ENCODE peak calls at places on chromosomes 4 and X, in six cellular contexts. Z, I, R, L, T and P are unnamed samples.

GRCh38 chr4:13527192-13527982 is 16.9 kb downstream of the NKX3-2 start:
- DNase-seq in Z (no peak), I (peak), R (no peak), L (no peak), T (no peak), P (no peak)

GRCh38 chr4:52234539-52235174 is 183.6 kb downstream of the SPATA18 start:
- DNase-seq in Z (peak), I (no peak), R (no peak), L (no peak), T (peak), P (peak)

GRCh38 chrX:102659790-102660757 is 8.8 kb downstream of the GPRASP1 start:
- DNase-seq in Z (no peak), I (peak), R (peak), L (peak), T (no peak), P (peak)

GRCh38 chr4:2412534-2412884 is 5.9 kb downstream of the ZFYVE28 start:
- DNase-seq in Z (no peak), I (no peak), R (no peak), L (no peak), T (peak), P (peak)

GRCh38 chr4:114980932-114981693 is 132.3 kb downstream of the NDST4 start:
- DNase-seq in Z (no peak), I (no peak), R (no peak), L (no peak), T (no peak), P (no peak)

GRCh38 chr4:176340871-176341685 is 21.3 kb downstream of the SPCS3 start:
- DNase-seq in Z (no peak), I (no peak), R (no peak), L (no peak), T (no peak), P (no peak)

GRCh38 chrX:43706786-43707185 is 50.7 kb downstream of the MAOA start:
- DNase-seq in Z (no peak), I (no peak), R (no peak), L (no peak), T (peak), P (no peak)

GRCh38 chrX:48086119-48086518 is 14.7 kb upstream of the ZNF630 start:
- DNase-seq in Z (peak), I (no peak), R (no peak), L (no peak), T (no peak), P (no peak)

GRCh38 chr4:10082047-10082446 is 34.6 kb downstream of the WDR1 start:
- DNase-seq in Z (no peak), I (peak), R (no peak), L (no peak), T (no peak), P (no peak)

GRCh38 chrX:123625477-123625876 is 107.4 kb downstream of the THOC2 start:
- DNase-seq in Z (no peak), I (no peak), R (no peak), L (no peak), T (no peak), P (no peak)

GRCh38 chrX:110081740-110082139 is 78.8 kb downstream of the TMEM164 start:
- DNase-seq in Z (no peak), I (peak), R (no peak), L (no peak), T (no peak), P (no peak)
- H3K4me3 ChIP-seq in Z (no peak), I (no peak), R (no peak), L (no peak), T (no peak), P (no peak)

DNA sequence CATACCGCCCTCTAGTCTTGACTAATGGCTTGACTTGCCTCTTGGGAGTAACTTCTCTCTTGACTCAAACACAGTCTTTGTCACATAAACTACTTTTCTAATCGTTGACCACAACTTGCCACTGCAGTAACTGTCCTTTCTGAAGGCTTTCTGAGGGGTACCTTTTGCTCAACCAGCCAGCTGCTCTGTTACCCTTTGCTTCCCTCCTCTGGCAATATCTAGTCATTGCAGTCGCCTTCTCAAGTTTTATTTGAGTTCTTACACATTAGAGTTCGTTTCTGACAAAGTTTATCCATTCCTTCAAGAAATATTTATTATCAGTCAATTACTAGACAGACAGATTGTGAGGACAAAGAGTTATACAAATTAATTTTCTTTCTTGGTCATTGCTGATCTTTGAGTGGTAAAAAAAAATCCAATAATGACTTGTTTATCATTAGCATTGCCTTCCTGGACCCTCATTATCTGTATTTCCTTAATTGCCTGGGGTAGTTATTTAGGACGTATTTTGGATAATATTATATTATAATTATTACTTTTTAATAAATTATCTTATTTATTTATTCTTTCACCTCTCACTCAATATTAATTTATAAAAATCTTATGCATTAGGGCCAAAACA is 506.8 kb upstream of the PCDH10 start:
- DNase-seq in Z (peak), I (no peak), R (no peak), L (peak), T (no peak), P (no peak)
- TF ChIP-seq CTCF in Z (peak), I (peak), R (peak), L (peak), T (peak), P (no peak)

DNA sequence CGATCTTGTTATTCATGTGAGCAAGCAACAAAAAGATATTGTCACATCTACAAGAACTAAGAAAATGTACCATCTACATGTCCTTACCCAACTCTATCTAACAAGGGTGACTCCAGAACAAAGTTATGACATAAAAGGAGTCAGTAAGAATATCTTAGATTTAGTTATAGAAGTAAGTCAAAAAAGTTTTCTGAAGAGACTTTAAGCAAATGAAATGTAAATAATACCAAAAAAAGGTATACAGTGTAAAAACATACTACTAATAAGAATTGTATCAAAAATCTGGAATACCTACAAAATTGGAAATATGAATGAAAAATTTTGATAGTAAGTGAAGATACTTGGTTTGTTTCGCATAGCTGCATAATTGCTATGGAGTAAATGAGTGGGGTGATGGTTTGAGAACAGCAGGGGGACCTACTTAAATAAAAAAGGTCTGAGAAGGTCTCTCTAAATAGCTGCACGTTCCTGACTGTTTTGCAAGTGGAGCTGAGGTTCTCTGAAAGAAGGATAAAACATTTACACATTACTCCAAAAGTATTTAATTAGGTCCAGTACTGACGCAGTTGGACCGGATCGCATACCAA is 51.0 kb upstream of the ENPP6 start:
- DNase-seq in Z (no peak), I (no peak), R (no peak), L (no peak), T (no peak), P (no peak)
- H3K27ac ChIP-seq in Z (peak), I (no peak), R (peak), L (peak), T (peak), P (no peak)

GRCh38 chrX:79159800-79160199 is 15.3 kb downstream of the GPR174 start:
- DNase-seq in Z (no peak), I (no peak), R (no peak), L (no peak), T (no peak), P (no peak)

GRCh38 chrX:79156818-79157217 is 12.3 kb downstream of the GPR174 start:
- DNase-seq in Z (no peak), I (no peak), R (no peak), L (no peak), T (no peak), P (no peak)

GRCh38 chrX:79162076-79162475 is 17.6 kb downstream of the GPR174 start:
- DNase-seq in Z (no peak), I (no peak), R (no peak), L (no peak), T (no peak), P (no peak)

GRCh38 chrX:79167437-79167836 is 22.9 kb downstream of the GPR174 start:
- DNase-seq in Z (no peak), I (no peak), R (no peak), L (no peak), T (no peak), P (no peak)

DNA sequence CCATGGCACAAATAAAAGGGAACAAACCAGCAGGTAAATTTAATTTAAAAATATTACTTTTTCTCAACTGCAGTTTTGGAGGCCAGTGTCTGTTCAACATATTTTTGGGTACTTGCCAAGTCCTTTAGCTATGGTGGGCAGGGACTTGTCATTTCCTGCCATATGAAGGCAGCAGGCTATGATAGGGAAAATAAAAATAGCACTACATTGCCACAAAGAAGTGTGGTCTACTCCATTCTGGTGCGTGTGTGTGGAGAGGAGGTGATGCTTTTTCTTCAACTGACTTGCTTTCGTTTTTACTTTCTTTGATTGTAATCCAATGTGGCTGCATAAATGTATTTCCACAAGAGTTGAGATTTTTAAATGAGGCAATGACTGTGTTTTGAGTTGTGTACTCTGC is 17.2 kb downstream of the GPR174 start:
- DNase-seq in Z (no peak), I (no peak), R (no peak), L (no peak), T (no peak), P (no peak)
- H3K4me3 ChIP-seq in Z (no peak), I (no peak), R (no peak), L (no peak), T (no peak), P (no peak)

GRCh38 chrX:65196758-65197371 is 220.6 kb upstream of the ZC4H2 start:
- DNase-seq in Z (no peak), I (peak), R (no peak), L (no peak), T (no peak), P (peak)
- TF ChIP-seq CTCF in Z (no peak), I (peak), R (no peak), L (no peak), T (no peak), P (no peak)

DNA sequence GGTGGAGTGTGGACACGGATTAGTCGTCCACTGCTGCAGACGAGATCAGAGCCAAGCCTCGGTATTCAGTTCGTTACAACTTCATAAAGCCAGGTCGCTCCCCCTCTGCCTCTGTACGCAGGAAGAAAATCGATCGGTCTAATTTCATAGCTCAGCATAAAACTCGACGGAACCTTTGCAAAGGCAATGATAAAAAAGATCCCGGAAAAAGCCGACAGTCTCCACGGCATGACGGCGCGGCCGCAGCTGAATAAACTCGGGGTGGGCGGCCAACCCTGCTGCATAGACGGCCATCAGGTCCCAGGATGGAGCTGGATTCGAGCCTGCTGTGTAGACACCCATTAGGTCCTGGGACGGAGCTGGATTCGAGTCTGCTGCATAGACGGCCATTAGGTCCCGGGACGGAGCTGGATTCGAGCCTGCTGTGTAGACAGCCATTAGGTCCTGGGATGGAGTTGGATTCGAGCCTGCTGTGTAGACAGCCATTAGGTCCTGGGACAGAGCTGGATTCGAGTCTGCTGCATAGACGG is 113.8 kb upstream of the PPP2R3B start:
- DNase-seq in Z (no peak), I (no peak), R (no peak), L (no peak), T (no peak), P (no peak)
- H3K27ac ChIP-seq in Z (no peak), I (no peak), R (no peak), L (no peak), T (no peak), P (no peak)

GRCh38 chr4:73850261-73850970 is 2.7 kb upstream of the PF4V1 start:
- DNase-seq in Z (no peak), I (no peak), R (no peak), L (no peak), T (no peak), P (no peak)
- H3K4me3 ChIP-seq in Z (no peak), I (no peak), R (no peak), L (no peak), T (no peak), P (no peak)

DNA sequence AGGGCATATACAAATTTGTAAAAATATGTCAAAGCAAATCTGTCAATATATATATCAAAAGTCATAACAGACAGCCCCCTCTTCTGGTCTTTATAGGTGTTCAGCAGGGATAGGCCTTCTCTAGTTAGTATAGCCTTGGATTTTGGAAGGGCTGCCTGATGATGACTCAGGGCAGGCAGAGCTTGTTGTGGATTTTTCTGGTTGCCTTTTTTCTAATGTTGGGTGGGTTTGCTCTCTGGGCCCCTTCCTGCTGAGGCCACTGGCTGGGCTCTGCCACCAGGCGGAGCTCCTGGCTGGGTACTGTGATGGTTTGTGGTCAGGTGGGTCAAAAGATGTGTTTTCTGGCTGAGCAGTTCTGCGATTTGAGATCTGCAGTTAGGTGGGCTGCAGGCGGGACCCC is 294.2 kb downstream of the GRIA2 start:
- DNase-seq in Z (no peak), I (no peak), R (no peak), L (no peak), T (no peak), P (no peak)
- TF ChIP-seq CTCF in Z (peak), I (no peak), R (no peak), L (no peak), T (peak), P (no peak)

GRCh38 chr4:20252656-20253271 is 1.1 kb downstream of the SLIT2 start:
- DNase-seq in Z (no peak), I (peak), R (peak), L (no peak), T (no peak), P (peak)

GRCh38 chr4:20253799-20254409 is 2.2 kb downstream of the SLIT2 start:
- DNase-seq in Z (no peak), I (peak), R (peak), L (no peak), T (no peak), P (peak)

GRCh38 chr4:20251796-20252655 is at the start of gene SLIT2:
- DNase-seq in Z (peak), I (peak), R (peak), L (peak), T (no peak), P (peak)

GRCh38 chr4:20254517-20255250 is 3.0 kb downstream of the SLIT2 start:
- DNase-seq in Z (no peak), I (peak), R (peak), L (no peak), T (no peak), P (peak)

DNA sequence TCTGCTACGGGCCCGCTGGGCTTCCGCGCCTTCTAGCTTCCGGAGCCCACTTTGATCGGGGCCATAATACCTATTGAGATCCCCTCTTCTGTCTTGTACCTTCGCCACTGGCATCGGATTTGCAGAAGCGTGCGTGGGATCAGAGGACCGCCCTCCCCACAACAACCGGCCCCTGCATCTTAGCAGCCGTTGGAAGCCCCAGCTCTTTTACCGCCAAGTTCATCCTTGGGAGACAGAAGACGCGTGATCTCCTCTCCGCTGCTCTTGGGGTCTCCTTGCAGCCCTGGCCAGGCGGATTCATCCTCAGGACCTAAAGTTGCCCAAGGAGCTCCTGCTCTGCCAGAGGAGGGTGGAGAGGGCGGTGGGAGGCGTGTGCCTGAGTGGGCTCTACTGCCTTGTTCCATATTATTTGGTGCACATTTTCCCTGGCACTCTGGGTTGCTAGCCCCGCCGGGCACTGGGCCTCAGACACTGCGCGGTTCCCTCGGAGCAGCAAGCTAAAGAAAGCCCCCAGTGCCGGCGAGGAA is 1.6 kb downstream of the SLIT2 start:
- DNase-seq in Z (no peak), I (peak), R (no peak), L (no peak), T (no peak), P (no peak)
- H3K27ac ChIP-seq in Z (no peak), I (peak), R (no peak), L (no peak), T (no peak), P (no peak)